ENCODE peak calls at places on chromosomes 2 and 18, in four cellular contexts. R is BJ, A is SK-N-SH, K is AG04450. F is an unnamed sample.

GRCh38 chr2:117942958-117943672 is 70.8 kb downstream of the CCDC93 start:
- DNase-seq in K (peak; percentile 45), A (no peak), R (peak; percentile 77), F (no peak)

GRCh38 chr18:25223211-25223610 is 128.8 kb downstream of the ZNF521 start:
- DNase-seq in A (peak; percentile 20), R (no peak), K (no peak), F (no peak)

GRCh38 chr2:222468338-222468737 is 44.0 kb downstream of the SGPP2 start:
- DNase-seq in R (no peak), A (peak; percentile 36), K (no peak), F (no peak)

GRCh38 chr2:147382322-147382948 is 462.4 kb upstream of the ACVR2A start:
- DNase-seq in R (no peak), K (no peak), A (no peak), F (peak; percentile 91)

GRCh38 chr2:134183679-134184078 is 70.2 kb upstream of the MGAT5 start:
- DNase-seq in R (no peak), K (no peak), A (no peak), F (no peak)

GRCh38 chr2:84052043-84052442 is 407.0 kb downstream of the SUCLG1 start:
- DNase-seq in R (no peak), A (no peak), K (no peak), F (peak; percentile 32)

GRCh38 chr2:105593221-105593967 is 151.3 kb upstream of the NCK2 start:
- DNase-seq in R (no peak), A (no peak), K (no peak), F (peak; percentile 22)

GRCh38 chr18:13378150-13378549 is 159.6 kb downstream of the LDLRAD4 start:
- DNase-seq in R (no peak), A (no peak), K (no peak), F (no peak)

GRCh38 chr2:143852748-143853147 is 667.2 kb downstream of the ZEB2 start:
- DNase-seq in A (no peak), K (no peak), R (no peak), F (no peak)

GRCh38 chr2:132977812-132978529 is 308.0 kb upstream of the LYPD1 start:
- DNase-seq in A (no peak), R (no peak), K (peak; percentile 4), F (no peak)

GRCh38 chr2:160199683-160200389 is at the start of gene ITGB6:
- DNase-seq in A (no peak), K (no peak), R (no peak), F (peak; percentile 68)

GRCh38 chr2:15134957-15135356 is 426.2 kb downstream of the NBAS start:
- DNase-seq in R (no peak), K (no peak), A (no peak), F (no peak)

GRCh38 chr2:108323619-108324018 is 34.9 kb downstream of the SULT1C2 start:
- DNase-seq in A (no peak), K (no peak), R (no peak), F (no peak)

GRCh38 chr18:44914028-44914427 is 233.3 kb downstream of the SETBP1 start:
- DNase-seq in K (no peak), A (no peak), R (no peak), F (peak; percentile 58)

GRCh38 chr2:176763871-176764404 is 448.7 kb upstream of the HNRNPA3 start:
- DNase-seq in A (no peak), K (no peak), R (no peak), F (no peak)

GRCh38 chr18:24628360-24628759 is 167.9 kb downstream of the HRH4 start:
- DNase-seq in A (no peak), K (no peak), R (no peak), F (no peak)

GRCh38 chr2:96391153-96391827 is 55.7 kb downstream of the NCAPH start:
- DNase-seq in K (no peak), A (no peak), R (no peak), F (no peak)

GRCh38 chr18:13379062-13379800 is 160.7 kb downstream of the LDLRAD4 start:
- DNase-seq in K (no peak), A (no peak), R (no peak), F (no peak)

GRCh38 chr18:58438984-58439311 is 189.9 kb downstream of the ALPK2 start:
- DNase-seq in R (no peak), K (no peak), A (no peak), F (no peak)

GRCh38 chr2:191693778-191694177 is 15.8 kb downstream of the NABP1 start:
- DNase-seq in A (no peak), K (no peak), R (no peak), F (peak; percentile 33)

GRCh38 chr18:79900610-79901570 is 50.6 kb downstream of the SLC66A2 start:
- DNase-seq in A (peak; percentile 27), R (no peak), K (no peak), F (no peak)

GRCh38 chr18:33802955-33803354 is 224.9 kb downstream of the ASXL3 start:
- DNase-seq in A (no peak), K (no peak), R (no peak), F (no peak)

GRCh38 chr2:115549731-115550130 is 1107.3 kb downstream of the DPP10 start:
- DNase-seq in A (no peak), K (no peak), R (no peak), F (peak; percentile 51)

GRCh38 chr2:174117951-174118930 is 130.1 kb downstream of the OLA1 start:
- DNase-seq in R (peak; percentile 72), K (peak; percentile 43), A (no peak), F (peak; percentile 85)

GRCh38 chr2:88038263-88039105 is 17.1 kb downstream of the KRCC1 start:
- DNase-seq in K (peak; percentile 84), A (no peak), R (peak; percentile 77), F (peak; percentile 93)

GRCh38 chr2:137896467-137896866 is 67.8 kb upstream of the HNMT start:
- DNase-seq in K (no peak), R (no peak), A (no peak), F (no peak)

GRCh38 chr2:138009622-138010021 is 45.3 kb downstream of the HNMT start:
- DNase-seq in A (no peak), R (no peak), K (no peak), F (no peak)

GRCh38 chr2:164992818-164993217 is 37.5 kb upstream of the SLC38A11 start:
- DNase-seq in A (peak; percentile 45), K (peak; percentile 61), R (peak; percentile 72), F (peak; percentile 91)

DNA sequence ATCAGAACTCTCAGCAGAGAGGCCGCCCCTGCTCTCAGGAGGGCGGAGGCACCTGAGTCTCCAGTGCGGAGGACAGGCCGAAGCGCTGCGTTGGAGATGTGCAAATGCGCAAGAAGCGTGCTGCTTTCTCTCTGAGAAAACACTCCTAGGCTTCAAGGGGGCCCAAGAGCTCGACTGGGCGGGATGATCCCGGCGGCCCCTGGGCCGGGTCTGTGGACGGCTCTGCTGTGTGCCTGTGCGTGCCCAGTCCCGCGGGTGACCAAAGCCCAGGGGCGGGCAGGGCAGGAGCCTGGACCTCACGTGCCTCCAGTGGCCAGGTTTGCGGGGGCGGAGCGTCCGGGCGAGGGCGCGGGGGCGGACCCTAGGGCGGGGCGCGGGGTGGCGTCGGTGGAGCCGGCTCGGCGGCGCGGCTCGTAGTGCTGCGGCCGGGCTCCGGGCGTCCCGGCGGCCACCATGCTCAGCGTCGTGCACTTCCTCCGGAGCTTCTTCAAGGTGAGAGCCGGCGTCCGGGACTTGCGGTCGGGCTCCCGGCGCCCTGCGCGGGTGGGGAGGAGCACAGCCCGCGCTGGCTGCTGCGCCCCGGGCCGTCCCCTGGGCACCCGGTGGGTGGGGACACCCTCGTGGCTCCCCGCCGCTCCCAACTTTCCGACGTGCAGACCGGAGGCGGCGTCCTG is at the start of gene ARHGEF4:
- DNase-seq in R (no peak), K (no peak), A (peak; percentile 89), F (no peak)
- H3K27me3 ChIP-seq in R (peaks cover 11% of the 10 kb centered on the region), K (peaks cover 34% of the 10 kb centered on the region), A (no peaks in the 10 kb centered on the region), F (no peaks in the 10 kb centered on the region)

DNA sequence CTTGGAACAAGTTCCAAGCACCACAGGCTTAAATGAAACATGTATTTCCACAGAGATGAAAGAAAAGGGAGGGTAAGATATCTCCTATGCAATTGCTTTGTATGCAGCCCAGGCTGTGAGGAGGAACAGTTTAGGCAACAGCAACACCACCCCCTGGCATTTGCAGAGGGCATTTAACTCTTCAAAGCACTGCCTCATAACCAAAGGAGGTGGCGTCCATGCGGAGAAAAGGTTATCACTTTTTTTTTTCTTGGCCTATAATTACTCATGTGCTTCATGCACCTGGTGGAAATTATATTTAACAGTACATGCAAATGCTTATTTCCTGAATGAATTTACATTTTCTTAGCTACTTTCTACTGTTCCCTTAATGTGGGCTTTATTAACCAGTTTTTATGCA is 286.0 kb downstream of the LPIN1 start:
- DNase-seq in K (no peak), R (no peak), A (no peak), F (no peak)
- TF ChIP-seq CTCF in K (no peak), R (peak; percentile 7), A (no peak), F (peak; percentile 17)

GRCh38 chr18:63266888-63267790 is 52.4 kb downstream of the BCL2 start:
- DNase-seq in R (no peak), A (no peak), K (no peak), F (no peak)
- H3K27me3 ChIP-seq in R (peaks cover 5% of the 10 kb centered on the region), A (no peaks in the 10 kb centered on the region), K (peaks cover 6% of the 10 kb centered on the region), F (no peaks in the 10 kb centered on the region)

GRCh38 chr2:70995227-70995729 is 605 bp upstream of the TEX261 start:
- DNase-seq in A (peak; percentile 72), K (no peak), R (no peak), F (peak; percentile 30)
- TF ChIP-seq CTCF in A (peak; percentile 52), K (peak; percentile 38), R (peak; percentile 52), F (peak; percentile 60)

GRCh38 chr2:57049273-57049672 is 865.5 kb downstream of the CCDC85A start:
- DNase-seq in K (no peak), A (no peak), R (no peak), F (no peak)
- H3K27me3 ChIP-seq in K (no peaks in the 10 kb centered on the region), A (no peaks in the 10 kb centered on the region), R (no peaks in the 10 kb centered on the region), F (no peaks in the 10 kb centered on the region)

GRCh38 chr2:74138952-74139323 is 8.8 kb downstream of the BOLA3 start:
- DNase-seq in K (no peak), R (no peak), A (no peak), F (no peak)
- TF ChIP-seq CTCF in K (peak; percentile 24), R (peak; percentile 16), A (peak; percentile 26), F (peak; percentile 45)

GRCh38 chr2:170713280-170714155 is 1.6 kb upstream of the SP5 start:
- DNase-seq in R (no peak), K (no peak), A (peak; percentile 43), F (no peak)
- H3K27me3 ChIP-seq in R (peaks cover 44% of the 10 kb centered on the region), K (peaks cover 76% of the 10 kb centered on the region), A (peaks cover 90% of the 10 kb centered on the region), F (peaks cover 100% of the 10 kb centered on the region)

GRCh38 chr2:29033172-29033571 is 41.2 kb downstream of the PCARE start:
- DNase-seq in K (no peak), A (no peak), R (no peak), F (peak; percentile 47)
- TF ChIP-seq CTCF in K (no peak), A (no peak), R (no peak), F (no peak)